ENCODE peak calls at places on chromosomes 1 and 21, in seven cellular contexts. One of them, this sample, is unnamed.

GRCh38 chr1:107559881-107560280 is 405.1 kb downstream of the VAV3 start:
- DNase-seq in GM13976: no peak
- DNase-seq in neural progenitor cell: no peak
- DNase-seq in H9: no peak
- DNase-seq in endodermal cell: no peak
- DNase-seq in upper lobe of right lung: no peak
- DNase-seq in pancreas: no peak
- DNase-seq in this sample: no peak

GRCh38 chr1:226650236-226650841 is 88.7 kb downstream of the ITPKB start:
- DNase-seq in neural progenitor cell: peak
- DNase-seq in GM13976: no peak
- DNase-seq in endodermal cell: peak
- DNase-seq in upper lobe of right lung: no peak
- DNase-seq in H9: no peak
- DNase-seq in pancreas: no peak
- DNase-seq in this sample: no peak

GRCh38 chr1:193458628-193459027 is 272.2 kb upstream of the B3GALT2 start:
- DNase-seq in pancreas: no peak
- DNase-seq in endodermal cell: no peak
- DNase-seq in H9: no peak
- DNase-seq in neural progenitor cell: no peak
- DNase-seq in GM13976: no peak
- DNase-seq in upper lobe of right lung: no peak
- DNase-seq in this sample: no peak

GRCh38 chr21:45244799-45245340 is 42.8 kb downstream of the POFUT2 start:
- DNase-seq in GM13976: no peak
- DNase-seq in upper lobe of right lung: no peak
- DNase-seq in neural progenitor cell: no peak
- DNase-seq in endodermal cell: peak
- DNase-seq in pancreas: no peak
- DNase-seq in H9: peak
- DNase-seq in this sample: no peak

GRCh38 chr21:15272591-15272990 is 207.8 kb upstream of the NRIP1 start:
- DNase-seq in endodermal cell: no peak
- DNase-seq in pancreas: no peak
- DNase-seq in upper lobe of right lung: no peak
- DNase-seq in H9: no peak
- DNase-seq in neural progenitor cell: no peak
- DNase-seq in GM13976: no peak
- DNase-seq in this sample: no peak

GRCh38 chr1:58409826-58410225 is 136.7 kb downstream of the OMA1 start:
- DNase-seq in upper lobe of right lung: no peak
- DNase-seq in endodermal cell: no peak
- DNase-seq in GM13976: no peak
- DNase-seq in pancreas: no peak
- DNase-seq in neural progenitor cell: peak
- DNase-seq in H9: no peak
- DNase-seq in this sample: no peak

GRCh38 chr1:223358826-223359225 is 5.2 kb downstream of the SUSD4 start:
- DNase-seq in H9: no peak
- DNase-seq in neural progenitor cell: peak
- DNase-seq in upper lobe of right lung: no peak
- DNase-seq in GM13976: no peak
- DNase-seq in pancreas: no peak
- DNase-seq in endodermal cell: peak
- DNase-seq in this sample: no peak

GRCh38 chr1:27391511-27392095 is 819 bp upstream of the GPR3 start:
- DNase-seq in H9: peak
- DNase-seq in pancreas: no peak
- DNase-seq in endodermal cell: peak
- DNase-seq in GM13976: no peak
- DNase-seq in upper lobe of right lung: peak
- DNase-seq in neural progenitor cell: peak
- DNase-seq in this sample: no peak

GRCh38 chr1:235424092-235424491 is 56.9 kb downstream of the TBCE start:
- DNase-seq in endodermal cell: no peak
- DNase-seq in H9: no peak
- DNase-seq in GM13976: no peak
- DNase-seq in neural progenitor cell: no peak
- DNase-seq in pancreas: no peak
- DNase-seq in upper lobe of right lung: no peak
- DNase-seq in this sample: no peak

GRCh38 chr1:19445417-19446342 is 39.7 kb downstream of the CAPZB start:
- DNase-seq in neural progenitor cell: peak
- DNase-seq in H9: no peak
- DNase-seq in pancreas: no peak
- DNase-seq in GM13976: no peak
- DNase-seq in upper lobe of right lung: peak
- DNase-seq in endodermal cell: peak
- DNase-seq in this sample: no peak

GRCh38 chr1:168236836-168237611 is 11.2 kb downstream of the SFT2D2 start:
- DNase-seq in GM13976: no peak
- DNase-seq in upper lobe of right lung: no peak
- DNase-seq in H9: no peak
- DNase-seq in neural progenitor cell: no peak
- DNase-seq in pancreas: no peak
- DNase-seq in endodermal cell: no peak
- DNase-seq in this sample: no peak

GRCh38 chr1:40782371-40782956 is 1.1 kb upstream of the KCNQ4 start:
- DNase-seq in pancreas: peak
- DNase-seq in H9: peak
- DNase-seq in GM13976: peak
- DNase-seq in upper lobe of right lung: no peak
- DNase-seq in neural progenitor cell: peak
- DNase-seq in endodermal cell: peak
- DNase-seq in this sample: peak

GRCh38 chr1:228900993-228901392 is 165.7 kb downstream of the RHOU start:
- DNase-seq in neural progenitor cell: no peak
- DNase-seq in upper lobe of right lung: no peak
- DNase-seq in GM13976: no peak
- DNase-seq in H9: no peak
- DNase-seq in pancreas: no peak
- DNase-seq in endodermal cell: no peak
- DNase-seq in this sample: no peak

GRCh38 chr1:207868252-207868768 is 42.6 kb downstream of the CD34 start:
- DNase-seq in upper lobe of right lung: peak
- DNase-seq in neural progenitor cell: peak
- DNase-seq in H9: no peak
- DNase-seq in GM13976: peak
- DNase-seq in pancreas: peak
- DNase-seq in endodermal cell: peak
- DNase-seq in this sample: no peak

GRCh38 chr1:226061793-226062557 is 541 bp upstream of the H3-3A start:
- DNase-seq in endodermal cell: peak
- DNase-seq in H9: peak
- DNase-seq in pancreas: peak
- DNase-seq in GM13976: no peak
- DNase-seq in neural progenitor cell: peak
- DNase-seq in upper lobe of right lung: peak
- DNase-seq in this sample: peak

DNA sequence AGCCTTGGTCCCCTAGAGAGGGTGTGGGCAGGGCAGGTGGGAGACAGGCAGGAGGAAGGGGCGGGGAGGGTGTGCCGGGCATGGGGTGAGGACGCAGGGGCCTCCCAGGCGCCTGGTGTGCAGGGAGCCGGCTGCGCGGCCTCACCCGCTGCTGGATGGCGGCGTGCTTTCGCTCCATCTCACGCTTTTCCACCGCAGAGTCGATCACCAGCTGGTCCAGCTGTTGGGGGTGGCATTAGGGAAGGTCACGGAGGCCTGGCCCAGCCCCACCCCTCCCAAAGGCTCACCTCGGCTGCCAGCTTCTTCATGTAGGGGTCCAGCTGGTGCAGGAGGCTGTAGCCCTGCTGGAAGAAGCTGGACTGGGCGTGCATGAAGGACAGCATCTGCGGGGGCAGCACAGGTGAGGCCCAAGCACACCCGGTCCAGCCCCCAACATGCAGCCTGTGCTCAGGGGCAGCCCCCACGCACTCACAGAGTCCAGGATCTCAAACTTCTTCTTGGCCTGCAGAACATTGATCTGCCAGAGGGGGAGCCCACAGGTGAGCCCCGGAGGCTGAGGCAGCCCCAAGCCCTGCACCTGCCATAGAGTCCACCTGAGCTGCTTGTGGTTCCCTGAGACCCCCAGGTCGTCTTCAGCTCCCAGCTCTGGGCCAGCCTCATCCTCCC is 7.9 kb downstream of the ACAP3 start:
- DNase-seq in upper lobe of right lung: no peak
- DNase-seq in neural progenitor cell: peak
- DNase-seq in GM13976: peak
- DNase-seq in H9: peak
- DNase-seq in pancreas: no peak
- DNase-seq in endodermal cell: peak
- DNase-seq in this sample: peak
- TF ChIP-seq CTCF in upper lobe of right lung: peak
- TF ChIP-seq CTCF in neural progenitor cell: peak
- TF ChIP-seq CTCF in GM13976: peak
- TF ChIP-seq CTCF in H9: peak
- TF ChIP-seq CTCF in pancreas: no peak
- TF ChIP-seq CTCF in endodermal cell: peak
- TF ChIP-seq CTCF in this sample: peak

GRCh38 chr1:198007687-198008627 is 90.8 kb downstream of the LHX9 start:
- DNase-seq in pancreas: no peak
- DNase-seq in upper lobe of right lung: no peak
- DNase-seq in H9: no peak
- DNase-seq in endodermal cell: no peak
- DNase-seq in neural progenitor cell: no peak
- DNase-seq in GM13976: no peak
- DNase-seq in this sample: no peak

GRCh38 chr1:198001776-198002408 is 84.7 kb downstream of the LHX9 start:
- DNase-seq in H9: no peak
- DNase-seq in endodermal cell: no peak
- DNase-seq in GM13976: no peak
- DNase-seq in upper lobe of right lung: no peak
- DNase-seq in neural progenitor cell: no peak
- DNase-seq in pancreas: no peak
- DNase-seq in this sample: no peak

GRCh38 chr1:198003468-198003867 is 86.3 kb downstream of the LHX9 start:
- DNase-seq in upper lobe of right lung: no peak
- DNase-seq in GM13976: no peak
- DNase-seq in pancreas: no peak
- DNase-seq in H9: no peak
- DNase-seq in neural progenitor cell: no peak
- DNase-seq in endodermal cell: no peak
- DNase-seq in this sample: no peak

DNA sequence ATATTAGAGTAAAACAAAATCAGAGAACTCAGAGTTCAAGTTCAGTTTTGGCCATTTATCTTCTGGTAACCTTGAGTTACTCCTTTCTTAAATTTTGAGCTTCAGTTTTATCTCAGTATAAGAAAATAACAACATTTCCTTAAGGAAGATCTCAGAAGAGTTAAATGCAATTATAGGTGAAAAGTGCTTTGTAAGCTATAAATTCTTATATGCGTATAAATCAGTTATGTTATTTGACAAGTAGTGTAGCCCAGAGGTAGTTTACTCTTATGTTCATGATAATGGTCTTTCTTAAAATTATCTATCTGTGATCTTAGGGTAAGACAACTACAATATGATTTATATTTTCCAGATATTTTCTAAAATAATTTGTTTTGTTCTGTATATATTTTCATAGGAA is 89.8 kb downstream of the LHX9 start:
- DNase-seq in endodermal cell: no peak
- DNase-seq in H9: no peak
- DNase-seq in upper lobe of right lung: no peak
- DNase-seq in pancreas: no peak
- DNase-seq in GM13976: no peak
- DNase-seq in neural progenitor cell: no peak
- DNase-seq in this sample: no peak
- TF ChIP-seq CTCF in endodermal cell: no peak
- TF ChIP-seq CTCF in H9: no peak
- TF ChIP-seq CTCF in upper lobe of right lung: no peak
- TF ChIP-seq CTCF in pancreas: no peak
- TF ChIP-seq CTCF in GM13976: no peak
- TF ChIP-seq CTCF in neural progenitor cell: no peak
- TF ChIP-seq CTCF in this sample: no peak

DNA sequence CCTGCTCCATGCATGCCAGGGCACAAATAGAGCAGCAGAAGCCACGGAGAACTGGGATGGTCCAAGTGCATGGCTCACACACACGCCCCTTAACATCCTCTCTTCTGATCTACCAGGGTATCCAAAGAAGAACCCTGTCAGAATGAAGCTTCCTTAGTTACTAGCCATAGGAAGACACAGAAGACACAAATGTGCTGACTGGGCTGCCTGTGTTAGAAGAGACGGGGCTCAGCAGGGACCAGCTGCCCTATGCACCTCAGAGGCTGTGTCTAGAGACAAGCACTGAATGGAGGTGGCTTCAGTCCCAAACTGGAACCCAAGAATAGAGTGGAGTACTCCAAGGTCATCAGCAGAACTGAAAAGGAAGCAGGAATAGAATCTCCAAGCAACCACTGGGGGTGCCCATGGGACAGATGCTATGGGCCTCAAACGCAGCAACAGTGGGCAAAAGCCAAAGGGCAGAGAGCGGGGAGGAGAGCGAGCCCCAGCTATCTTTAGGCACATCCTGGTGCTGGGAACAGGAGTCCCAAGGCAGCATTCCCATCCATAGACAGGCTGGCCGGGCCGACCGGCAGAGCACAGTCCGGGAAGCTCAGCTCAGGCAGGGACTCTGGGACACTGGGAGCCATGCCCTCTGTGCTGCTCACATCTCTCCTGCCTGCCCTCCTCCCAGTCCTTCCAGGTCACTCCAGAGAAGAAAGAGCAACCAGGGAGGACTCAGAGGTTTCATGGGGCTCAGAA is 9.5 kb downstream of the SLC6A9 start:
- DNase-seq in endodermal cell: no peak
- DNase-seq in pancreas: no peak
- DNase-seq in GM13976: no peak
- DNase-seq in neural progenitor cell: no peak
- DNase-seq in upper lobe of right lung: no peak
- DNase-seq in H9: no peak
- DNase-seq in this sample: no peak
- TF ChIP-seq CTCF in endodermal cell: peak
- TF ChIP-seq CTCF in pancreas: no peak
- TF ChIP-seq CTCF in GM13976: no peak
- TF ChIP-seq CTCF in neural progenitor cell: no peak
- TF ChIP-seq CTCF in upper lobe of right lung: no peak
- TF ChIP-seq CTCF in H9: peak
- TF ChIP-seq CTCF in this sample: no peak

DNA sequence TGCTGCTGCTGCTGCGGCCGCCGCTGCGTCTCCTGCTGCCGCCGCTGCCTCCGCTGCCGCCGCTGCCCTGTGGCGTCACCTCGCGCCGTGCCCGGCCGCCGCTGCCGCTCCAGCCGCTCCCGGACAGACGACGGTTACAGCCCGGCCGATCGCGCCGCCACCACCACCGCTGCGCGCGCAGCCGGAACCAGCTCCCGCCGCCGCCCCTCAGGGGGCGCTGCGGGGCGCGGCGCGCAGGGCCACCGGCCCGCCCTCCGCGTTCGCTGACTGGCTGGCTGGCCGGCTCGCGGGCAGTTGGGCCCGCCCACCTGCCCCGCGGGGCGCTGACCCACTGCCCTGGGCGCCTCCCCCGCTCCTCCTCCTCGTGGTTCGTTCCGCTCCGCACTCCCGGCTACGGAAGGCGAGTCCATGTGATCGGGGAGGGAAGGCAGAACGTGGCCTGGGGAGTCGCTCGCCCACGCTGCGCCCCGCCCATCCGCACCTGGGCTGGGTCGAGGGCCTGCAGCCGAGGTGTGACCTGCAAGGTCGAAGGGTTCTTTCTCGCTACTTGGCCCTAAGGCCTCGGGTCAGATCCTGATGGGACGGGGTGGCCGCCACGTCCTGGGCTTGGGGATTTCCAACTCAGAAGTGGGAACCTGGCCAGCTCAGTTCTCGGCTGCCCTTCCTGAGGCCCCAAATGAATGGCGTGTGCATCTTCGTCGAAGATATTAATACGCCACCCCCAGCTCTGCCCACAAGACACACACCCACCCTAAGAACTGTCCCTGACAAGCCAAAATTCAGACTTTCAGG is at the start of gene PTP4A2:
- DNase-seq in pancreas: peak
- DNase-seq in upper lobe of right lung: peak
- DNase-seq in GM13976: peak
- DNase-seq in endodermal cell: peak
- DNase-seq in neural progenitor cell: peak
- DNase-seq in H9: peak
- DNase-seq in this sample: peak
- TF ChIP-seq CTCF in pancreas: peak
- TF ChIP-seq CTCF in upper lobe of right lung: peak
- TF ChIP-seq CTCF in GM13976: peak
- TF ChIP-seq CTCF in endodermal cell: peak
- TF ChIP-seq CTCF in neural progenitor cell: peak
- TF ChIP-seq CTCF in H9: peak
- TF ChIP-seq CTCF in this sample: peak